ENCODE peak calls at places on chromosomes 3 and 15, in five cellular contexts. One of them, this sample, is unnamed.

GRCh38 chr15:56959318-56959648 is 40.8 kb downstream of the TCF12 start:
- DNase-seq in keratinocyte: no peak
- DNase-seq in HL-60: no peak
- DNase-seq in CD4-positive, CD25-positive, alpha-beta regulatory T cell: no peak
- DNase-seq in heart right ventricle: no peak
- DNase-seq in this sample: no peak

GRCh38 chr3:14369675-14370669 is 32.4 kb upstream of the SLC6A6 start:
- DNase-seq in keratinocyte: no peak
- DNase-seq in heart right ventricle: no peak
- DNase-seq in HL-60: no peak
- DNase-seq in CD4-positive, CD25-positive, alpha-beta regulatory T cell: no peak
- DNase-seq in this sample: peak

GRCh38 chr3:40602778-40603385 is 78.1 kb downstream of the ZNF621 start:
- DNase-seq in keratinocyte: no peak
- DNase-seq in HL-60: no peak
- DNase-seq in CD4-positive, CD25-positive, alpha-beta regulatory T cell: no peak
- DNase-seq in heart right ventricle: no peak
- DNase-seq in this sample: no peak

GRCh38 chr3:151724846-151725562 is 8.7 kb upstream of the AADACL2 start:
- DNase-seq in HL-60: no peak
- DNase-seq in keratinocyte: no peak
- DNase-seq in heart right ventricle: no peak
- DNase-seq in CD4-positive, CD25-positive, alpha-beta regulatory T cell: no peak
- DNase-seq in this sample: no peak

GRCh38 chr3:33826206-33826605 is 27.8 kb downstream of the PDCD6IP start:
- DNase-seq in heart right ventricle: no peak
- DNase-seq in keratinocyte: no peak
- DNase-seq in CD4-positive, CD25-positive, alpha-beta regulatory T cell: no peak
- DNase-seq in HL-60: no peak
- DNase-seq in this sample: no peak

GRCh38 chr15:55564347-55565145 is 23.6 kb downstream of the PYGO1 start:
- DNase-seq in keratinocyte: no peak
- DNase-seq in HL-60: no peak
- DNase-seq in heart right ventricle: no peak
- DNase-seq in CD4-positive, CD25-positive, alpha-beta regulatory T cell: no peak
- DNase-seq in this sample: no peak

GRCh38 chr15:77040673-77041072 is 30.2 kb downstream of the TSPAN3 start:
- DNase-seq in keratinocyte: no peak
- DNase-seq in HL-60: no peak
- DNase-seq in CD4-positive, CD25-positive, alpha-beta regulatory T cell: no peak
- DNase-seq in heart right ventricle: no peak
- DNase-seq in this sample: no peak

GRCh38 chr3:133747907-133748639 is 1.9 kb downstream of the TF start:
- DNase-seq in heart right ventricle: no peak
- DNase-seq in keratinocyte: no peak
- DNase-seq in CD4-positive, CD25-positive, alpha-beta regulatory T cell: no peak
- DNase-seq in HL-60: no peak
- DNase-seq in this sample: no peak

GRCh38 chr3:174417568-174417967 is 441.6 kb upstream of the NAALADL2 start:
- DNase-seq in heart right ventricle: no peak
- DNase-seq in HL-60: peak
- DNase-seq in CD4-positive, CD25-positive, alpha-beta regulatory T cell: no peak
- DNase-seq in keratinocyte: no peak
- DNase-seq in this sample: no peak

GRCh38 chr3:58379351-58380073 is 46.8 kb downstream of the PXK start:
- DNase-seq in heart right ventricle: no peak
- DNase-seq in HL-60: no peak
- DNase-seq in keratinocyte: no peak
- DNase-seq in CD4-positive, CD25-positive, alpha-beta regulatory T cell: no peak
- DNase-seq in this sample: no peak

GRCh38 chr3:136513367-136513766 is 238.8 kb downstream of the STAG1 start:
- DNase-seq in keratinocyte: no peak
- DNase-seq in CD4-positive, CD25-positive, alpha-beta regulatory T cell: no peak
- DNase-seq in heart right ventricle: no peak
- DNase-seq in HL-60: no peak
- DNase-seq in this sample: no peak

GRCh38 chr3:44910693-44911092 is 36.3 kb downstream of the TGM4 start:
- DNase-seq in keratinocyte: no peak
- DNase-seq in HL-60: no peak
- DNase-seq in CD4-positive, CD25-positive, alpha-beta regulatory T cell: no peak
- DNase-seq in heart right ventricle: no peak
- DNase-seq in this sample: no peak

GRCh38 chr3:69929019-69929418 is 70.5 kb upstream of the SAMMSON start:
- DNase-seq in keratinocyte: no peak
- DNase-seq in HL-60: no peak
- DNase-seq in heart right ventricle: no peak
- DNase-seq in CD4-positive, CD25-positive, alpha-beta regulatory T cell: no peak
- DNase-seq in this sample: no peak

GRCh38 chr3:156396851-156397250 is 158.1 kb downstream of the SSR3 start:
- DNase-seq in HL-60: no peak
- DNase-seq in keratinocyte: no peak
- DNase-seq in heart right ventricle: no peak
- DNase-seq in CD4-positive, CD25-positive, alpha-beta regulatory T cell: no peak
- DNase-seq in this sample: no peak

GRCh38 chr3:24519368-24520100 is 24.9 kb upstream of the THRB start:
- DNase-seq in HL-60: no peak
- DNase-seq in keratinocyte: no peak
- DNase-seq in heart right ventricle: no peak
- DNase-seq in CD4-positive, CD25-positive, alpha-beta regulatory T cell: no peak
- DNase-seq in this sample: no peak

GRCh38 chr3:172675371-172676193 is 35.3 kb downstream of the NCEH1 start:
- DNase-seq in HL-60: no peak
- DNase-seq in keratinocyte: no peak
- DNase-seq in heart right ventricle: no peak
- DNase-seq in CD4-positive, CD25-positive, alpha-beta regulatory T cell: no peak
- DNase-seq in this sample: no peak

GRCh38 chr3:141482250-141482937 is 4.4 kb upstream of the RASA2 start:
- DNase-seq in heart right ventricle: no peak
- DNase-seq in keratinocyte: peak
- DNase-seq in CD4-positive, CD25-positive, alpha-beta regulatory T cell: no peak
- DNase-seq in HL-60: peak
- DNase-seq in this sample: no peak

GRCh38 chr3:51982838-51983577 is at the start of gene ACY1:
- DNase-seq in HL-60: peak
- DNase-seq in heart right ventricle: peak
- DNase-seq in CD4-positive, CD25-positive, alpha-beta regulatory T cell: peak
- DNase-seq in keratinocyte: no peak
- DNase-seq in this sample: peak

GRCh38 chr15:55290361-55291057 is 896 bp upstream of the RAB27A start:
- DNase-seq in HL-60: no peak
- DNase-seq in heart right ventricle: peak
- DNase-seq in CD4-positive, CD25-positive, alpha-beta regulatory T cell: peak
- DNase-seq in keratinocyte: no peak
- DNase-seq in this sample: peak

GRCh38 chr3:134211797-134212196 is 38.9 kb downstream of the RYK start:
- DNase-seq in CD4-positive, CD25-positive, alpha-beta regulatory T cell: no peak
- DNase-seq in keratinocyte: no peak
- DNase-seq in HL-60: no peak
- DNase-seq in heart right ventricle: peak
- DNase-seq in this sample: no peak

GRCh38 chr15:101220060-101220459 is 31.8 kb downstream of the CHSY1 start:
- DNase-seq in CD4-positive, CD25-positive, alpha-beta regulatory T cell: no peak
- DNase-seq in heart right ventricle: no peak
- DNase-seq in HL-60: no peak
- DNase-seq in keratinocyte: no peak
- DNase-seq in this sample: no peak

GRCh38 chr15:89203705-89204273 is 17.6 kb downstream of the RLBP1 start:
- DNase-seq in heart right ventricle: no peak
- DNase-seq in HL-60: no peak
- DNase-seq in CD4-positive, CD25-positive, alpha-beta regulatory T cell: no peak
- DNase-seq in keratinocyte: no peak
- DNase-seq in this sample: no peak

GRCh38 chr15:81897011-81897677 is 148.7 kb downstream of the MEX3B start:
- DNase-seq in heart right ventricle: no peak
- DNase-seq in keratinocyte: no peak
- DNase-seq in HL-60: no peak
- DNase-seq in CD4-positive, CD25-positive, alpha-beta regulatory T cell: no peak
- DNase-seq in this sample: no peak

GRCh38 chr3:19334120-19334519 is 185.8 kb downstream of the KCNH8 start:
- DNase-seq in HL-60: no peak
- DNase-seq in CD4-positive, CD25-positive, alpha-beta regulatory T cell: no peak
- DNase-seq in keratinocyte: no peak
- DNase-seq in heart right ventricle: no peak
- DNase-seq in this sample: no peak

GRCh38 chr3:149395107-149396089 is 17.9 kb upstream of the TM4SF1 start:
- DNase-seq in keratinocyte: no peak
- DNase-seq in HL-60: no peak
- DNase-seq in heart right ventricle: no peak
- DNase-seq in CD4-positive, CD25-positive, alpha-beta regulatory T cell: no peak
- DNase-seq in this sample: peak

GRCh38 chr3:76684946-76685345 is 355.0 kb upstream of the ROBO2 start:
- DNase-seq in keratinocyte: no peak
- DNase-seq in CD4-positive, CD25-positive, alpha-beta regulatory T cell: no peak
- DNase-seq in HL-60: no peak
- DNase-seq in heart right ventricle: no peak
- DNase-seq in this sample: no peak

GRCh38 chr15:80523746-80524145 is 119.6 kb downstream of the ARNT2 start:
- DNase-seq in HL-60: no peak
- DNase-seq in CD4-positive, CD25-positive, alpha-beta regulatory T cell: no peak
- DNase-seq in heart right ventricle: no peak
- DNase-seq in keratinocyte: no peak
- DNase-seq in this sample: no peak

GRCh38 chr3:129314757-129315385 is 36.2 kb downstream of the HMCES start:
- DNase-seq in HL-60: no peak
- DNase-seq in CD4-positive, CD25-positive, alpha-beta regulatory T cell: peak
- DNase-seq in heart right ventricle: peak
- DNase-seq in keratinocyte: no peak
- DNase-seq in this sample: peak

GRCh38 chr15:77107531-77108355 is 36.8 kb upstream of the TSPAN3 start:
- DNase-seq in HL-60: no peak
- DNase-seq in keratinocyte: no peak
- DNase-seq in CD4-positive, CD25-positive, alpha-beta regulatory T cell: no peak
- DNase-seq in heart right ventricle: peak
- DNase-seq in this sample: peak

GRCh38 chr3:123586131-123586530 is 1.3 kb upstream of the HACD2 start:
- DNase-seq in keratinocyte: no peak
- DNase-seq in CD4-positive, CD25-positive, alpha-beta regulatory T cell: no peak
- DNase-seq in HL-60: peak
- DNase-seq in heart right ventricle: no peak
- DNase-seq in this sample: peak

GRCh38 chr3:36906504-36907149 is 38.2 kb downstream of the TRANK1 start:
- DNase-seq in HL-60: no peak
- DNase-seq in CD4-positive, CD25-positive, alpha-beta regulatory T cell: no peak
- DNase-seq in heart right ventricle: no peak
- DNase-seq in keratinocyte: no peak
- DNase-seq in this sample: no peak

GRCh38 chr15:26179906-26180305 is 316.8 kb upstream of the ATP10A start:
- DNase-seq in heart right ventricle: no peak
- DNase-seq in CD4-positive, CD25-positive, alpha-beta regulatory T cell: no peak
- DNase-seq in HL-60: no peak
- DNase-seq in keratinocyte: no peak
- DNase-seq in this sample: no peak

GRCh38 chr3:59052803-59053411 is 3.1 kb upstream of the CFAP20DC start:
- DNase-seq in CD4-positive, CD25-positive, alpha-beta regulatory T cell: peak
- DNase-seq in HL-60: no peak
- DNase-seq in heart right ventricle: no peak
- DNase-seq in keratinocyte: no peak
- DNase-seq in this sample: peak

GRCh38 chr15:101035611-101036010 is 116.5 kb downstream of the LRRK1 start:
- DNase-seq in CD4-positive, CD25-positive, alpha-beta regulatory T cell: no peak
- DNase-seq in HL-60: no peak
- DNase-seq in keratinocyte: no peak
- DNase-seq in heart right ventricle: no peak
- DNase-seq in this sample: no peak

GRCh38 chr3:48562367-48563095 is 1.1 kb downstream of the UCN2 start:
- DNase-seq in heart right ventricle: no peak
- DNase-seq in CD4-positive, CD25-positive, alpha-beta regulatory T cell: no peak
- DNase-seq in HL-60: no peak
- DNase-seq in keratinocyte: no peak
- DNase-seq in this sample: no peak

GRCh38 chr3:50435382-50435781 is 68.1 kb downstream of the CACNA2D2 start:
- DNase-seq in keratinocyte: no peak
- DNase-seq in HL-60: no peak
- DNase-seq in CD4-positive, CD25-positive, alpha-beta regulatory T cell: no peak
- DNase-seq in heart right ventricle: no peak
- DNase-seq in this sample: no peak

GRCh38 chr3:4732974-4733373 is 239.8 kb downstream of the ITPR1 start:
- DNase-seq in CD4-positive, CD25-positive, alpha-beta regulatory T cell: no peak
- DNase-seq in HL-60: no peak
- DNase-seq in heart right ventricle: no peak
- DNase-seq in keratinocyte: no peak
- DNase-seq in this sample: no peak

GRCh38 chr3:98557324-98558010 is 25.7 kb downstream of the GPR15 start:
- DNase-seq in heart right ventricle: no peak
- DNase-seq in HL-60: no peak
- DNase-seq in keratinocyte: no peak
- DNase-seq in CD4-positive, CD25-positive, alpha-beta regulatory T cell: no peak
- DNase-seq in this sample: no peak

GRCh38 chr3:3368336-3368735 is 188.8 kb upstream of the CRBN start:
- DNase-seq in keratinocyte: no peak
- DNase-seq in HL-60: no peak
- DNase-seq in heart right ventricle: no peak
- DNase-seq in CD4-positive, CD25-positive, alpha-beta regulatory T cell: no peak
- DNase-seq in this sample: no peak

GRCh38 chr15:64808785-64809453 is 16.5 kb downstream of the PIF1 start:
- DNase-seq in HL-60: no peak
- DNase-seq in CD4-positive, CD25-positive, alpha-beta regulatory T cell: no peak
- DNase-seq in heart right ventricle: no peak
- DNase-seq in keratinocyte: no peak
- DNase-seq in this sample: no peak
- H3K4me3 ChIP-seq in HL-60: no peak
- H3K4me3 ChIP-seq in CD4-positive, CD25-positive, alpha-beta regulatory T cell: no peak
- H3K4me3 ChIP-seq in heart right ventricle: no peak
- H3K4me3 ChIP-seq in keratinocyte: no peak
- H3K4me3 ChIP-seq in this sample: no peak

GRCh38 chr3:127370906-127371305 is 83.1 kb upstream of the PRR20G start:
- DNase-seq in HL-60: no peak
- DNase-seq in CD4-positive, CD25-positive, alpha-beta regulatory T cell: no peak
- DNase-seq in keratinocyte: no peak
- DNase-seq in heart right ventricle: no peak
- DNase-seq in this sample: no peak
- H3K27ac ChIP-seq in HL-60: no peak
- H3K27ac ChIP-seq in CD4-positive, CD25-positive, alpha-beta regulatory T cell: no peak
- H3K27ac ChIP-seq in keratinocyte: no peak
- H3K27ac ChIP-seq in heart right ventricle: no peak
- H3K27ac ChIP-seq in this sample: no peak

GRCh38 chr15:69415381-69415780 is 1.2 kb downstream of the KIF23 start:
- DNase-seq in heart right ventricle: no peak
- DNase-seq in CD4-positive, CD25-positive, alpha-beta regulatory T cell: no peak
- DNase-seq in HL-60: no peak
- DNase-seq in keratinocyte: no peak
- DNase-seq in this sample: no peak
- H3K4me3 ChIP-seq in heart right ventricle: peak
- H3K4me3 ChIP-seq in CD4-positive, CD25-positive, alpha-beta regulatory T cell: peak
- H3K4me3 ChIP-seq in HL-60: peak
- H3K4me3 ChIP-seq in keratinocyte: peak
- H3K4me3 ChIP-seq in this sample: no peak

GRCh38 chr3:30401971-30402370 is 204.4 kb upstream of the TGFBR2 start:
- DNase-seq in keratinocyte: no peak
- DNase-seq in HL-60: no peak
- DNase-seq in CD4-positive, CD25-positive, alpha-beta regulatory T cell: no peak
- DNase-seq in heart right ventricle: no peak
- DNase-seq in this sample: no peak

GRCh38 chr3:30397030-30397429 is 209.4 kb upstream of the TGFBR2 start:
- DNase-seq in heart right ventricle: no peak
- DNase-seq in HL-60: no peak
- DNase-seq in CD4-positive, CD25-positive, alpha-beta regulatory T cell: no peak
- DNase-seq in keratinocyte: no peak
- DNase-seq in this sample: no peak

GRCh38 chr3:30400924-30401323 is 205.5 kb upstream of the TGFBR2 start:
- DNase-seq in HL-60: no peak
- DNase-seq in heart right ventricle: no peak
- DNase-seq in CD4-positive, CD25-positive, alpha-beta regulatory T cell: no peak
- DNase-seq in keratinocyte: no peak
- DNase-seq in this sample: no peak

GRCh38 chr3:30399394-30400181 is 206.8 kb upstream of the TGFBR2 start:
- DNase-seq in HL-60: no peak
- DNase-seq in keratinocyte: no peak
- DNase-seq in heart right ventricle: no peak
- DNase-seq in CD4-positive, CD25-positive, alpha-beta regulatory T cell: no peak
- DNase-seq in this sample: no peak
- H3K27ac ChIP-seq in HL-60: no peak
- H3K27ac ChIP-seq in keratinocyte: no peak
- H3K27ac ChIP-seq in heart right ventricle: no peak
- H3K27ac ChIP-seq in CD4-positive, CD25-positive, alpha-beta regulatory T cell: no peak
- H3K27ac ChIP-seq in this sample: no peak